ENCODE peak calls at places on chromosomes 5 and 9, in nine cellular contexts. U, P, I, T, K, V, B, F and N are unnamed samples.

GRCh38 chr5:177382423-177383029 is 1.7 kb upstream of the SLC34A1 start:
- DNase-seq in U (no peak), P (no peak), I (peak; percentile 39), T (no peak), K (no peak), V (no peak), B (no peak), F (peak; percentile 11), N (no peak)

GRCh38 chr5:6734243-6734695 is 21.0 kb downstream of the TENT4A start:
- DNase-seq in U (no peak), P (no peak), I (no peak), T (no peak), K (no peak), V (peak; percentile 86), B (no peak), F (peak; percentile 55), N (no peak)

GRCh38 chr5:40736103-40736875 is 19.5 kb downstream of the TTC33 start:
- DNase-seq in U (peak; percentile 57), P (peak; percentile 20), I (peak; percentile 52), T (no peak), K (no peak), V (no peak), B (peak; percentile 54), F (peak; percentile 83), N (no peak)

GRCh38 chr5:138349842-138350635 is 2.4 kb upstream of the KDM3B start:
- DNase-seq in U (no peak), P (no peak), I (no peak), T (no peak), K (no peak), V (no peak), B (no peak), F (peak; percentile 14), N (no peak)

GRCh38 chr9:477146-477545 is 262.5 kb downstream of the DOCK8 start:
- DNase-seq in U (no peak), P (no peak), I (no peak), T (no peak), K (no peak), V (no peak), B (no peak), F (no peak), N (no peak)

GRCh38 chr5:159911349-159911748 is 4.9 kb upstream of the ADRA1B start:
- DNase-seq in U (no peak), P (no peak), I (peak; percentile 39), T (peak; percentile 11), K (no peak), V (no peak), B (no peak), F (no peak), N (no peak)

GRCh38 chr5:128441923-128442322 is 96.1 kb downstream of the FBN2 start:
- DNase-seq in U (no peak), P (no peak), I (no peak), T (no peak), K (no peak), V (no peak), B (no peak), F (no peak), N (no peak)

GRCh38 chr5:54095969-54096368 is 214.4 kb downstream of the ARL15 start:
- DNase-seq in U (no peak), P (no peak), I (no peak), T (no peak), K (no peak), V (no peak), B (no peak), F (no peak), N (no peak)

GRCh38 chr9:86868611-86869010 is 78.7 kb downstream of the GAS1 start:
- DNase-seq in U (no peak), P (no peak), I (no peak), T (no peak), K (no peak), V (no peak), B (no peak), F (no peak), N (no peak)

GRCh38 chr9:92001244-92001643 is 51.2 kb upstream of the ROR2 start:
- DNase-seq in U (no peak), P (no peak), I (no peak), T (no peak), K (no peak), V (no peak), B (peak; percentile 59), F (no peak), N (no peak)

GRCh38 chr5:139903450-139903804 is 107.8 kb downstream of the PSD2 start:
- DNase-seq in U (no peak), P (no peak), I (no peak), T (no peak), K (no peak), V (no peak), B (no peak), F (no peak), N (no peak)

GRCh38 chr9:21968331-21969010 is 25.7 kb downstream of the CDKN2A start:
- DNase-seq in U (no peak), P (peak; percentile 51), I (peak; percentile 53), T (peak; percentile 61), K (no peak), V (peak; percentile 50), B (no peak), F (peak; percentile 33), N (no peak)

GRCh38 chr9:34575775-34576592 is 13.5 kb downstream of the CNTFR start:
- DNase-seq in U (no peak), P (no peak), I (no peak), T (no peak), K (no peak), V (no peak), B (no peak), F (no peak), N (no peak)

GRCh38 chr5:120936652-120937051 is 472.6 kb downstream of the PRR16 start:
- DNase-seq in U (no peak), P (no peak), I (no peak), T (no peak), K (no peak), V (peak; percentile 45), B (no peak), F (no peak), N (no peak)

GRCh38 chr5:125215593-125215992 is 469.2 kb upstream of the ZNF608 start:
- DNase-seq in U (no peak), P (no peak), I (no peak), T (no peak), K (no peak), V (no peak), B (no peak), F (no peak), N (no peak)

DNA sequence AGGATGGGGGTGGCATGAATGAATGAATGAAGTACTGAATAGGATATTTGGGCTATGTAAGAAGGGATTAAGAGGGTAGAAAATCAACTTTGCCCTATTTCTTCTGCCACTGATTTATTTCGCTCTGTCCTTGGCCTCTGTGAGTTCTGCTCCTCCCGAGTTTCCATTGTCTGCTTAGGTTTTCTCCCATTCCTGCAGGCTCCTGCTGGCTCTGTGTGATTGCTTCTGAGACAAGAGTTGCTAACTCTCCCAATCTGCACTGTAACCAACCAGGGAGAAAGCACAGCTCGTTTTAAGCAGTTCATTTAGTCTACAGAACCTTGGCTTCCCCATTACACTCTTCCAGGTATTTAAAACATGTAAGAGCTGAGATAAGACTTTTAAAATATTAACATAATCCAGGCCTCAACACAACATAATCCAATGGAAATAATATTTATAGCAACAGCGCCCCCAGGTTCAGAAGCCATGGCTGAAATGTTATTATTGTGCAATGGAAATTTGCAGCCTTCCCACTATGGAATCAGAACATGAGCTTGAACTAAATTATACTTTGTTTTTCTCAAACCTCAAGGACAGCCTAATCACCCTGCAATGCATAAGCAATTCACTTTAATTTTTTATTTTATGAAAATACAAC is 203.5 kb downstream of the ERCC6L2 start:
- DNase-seq in U (no peak), P (no peak), I (no peak), T (no peak), K (no peak), V (no peak), B (no peak), F (no peak), N (no peak)
- TF ChIP-seq CTCF in U (peak; percentile 29), P (no peak), I (no peak), T (no peak), K (peak; percentile 4), V (no peak), B (no peak), F (no peak), N (no peak)

DNA sequence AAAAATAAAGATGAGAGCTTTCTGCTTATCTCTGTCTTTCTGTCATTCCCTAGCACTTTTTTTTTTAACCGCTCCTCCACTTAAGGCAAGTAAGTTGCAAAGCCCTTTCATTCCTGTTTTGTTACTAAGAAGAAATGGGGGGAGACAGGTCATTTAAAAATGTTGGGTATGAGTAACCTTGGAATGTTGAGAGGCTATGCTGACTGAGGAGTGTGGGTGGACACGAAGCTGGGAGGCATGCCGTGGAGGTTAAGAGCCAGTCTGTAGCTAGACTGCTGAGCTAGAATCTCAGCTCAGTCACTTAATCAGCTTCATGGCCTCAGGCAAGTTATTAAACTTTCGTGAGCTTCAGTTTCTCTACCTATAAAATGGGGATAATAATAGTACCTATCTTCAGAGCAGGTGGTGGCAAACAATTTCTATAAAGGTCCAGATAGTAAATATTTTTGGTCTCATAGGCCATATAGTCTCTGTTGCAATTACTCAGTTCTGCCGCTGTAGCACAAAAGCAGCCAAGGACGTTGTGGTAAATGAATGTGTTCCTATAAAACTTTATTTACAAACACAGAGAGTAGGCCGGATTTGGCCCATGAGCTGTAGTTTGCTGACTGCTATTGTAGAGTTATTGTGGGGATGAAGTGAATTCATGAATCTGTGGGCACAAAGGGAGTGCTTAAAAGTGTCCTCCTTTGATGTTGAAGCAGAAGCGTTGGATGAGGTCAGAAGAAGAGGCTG is 220.0 kb downstream of the GABBR2 start:
- DNase-seq in U (peak; percentile 90), P (no peak), I (peak; percentile 24), T (no peak), K (peak; percentile 85), V (no peak), B (peak; percentile 95), F (peak; percentile 93), N (no peak)
- TF ChIP-seq CTCF in U (no peak), P (no peak), I (peak; percentile 4), T (no peak), K (peak; percentile 14), V (no peak), B (no peak), F (peak; percentile 21), N (no peak)

GRCh38 chr5:84274585-84275468 is 109.9 kb downstream of the EDIL3 start:
- DNase-seq in U (peak; percentile 40), P (peak; percentile 45), I (peak; percentile 48), T (peak; percentile 47), K (no peak), V (no peak), B (no peak), F (peak; percentile 65), N (no peak)
- TF ChIP-seq CTCF in U (peak; percentile 59), P (peak; percentile 81), I (peak; percentile 55), T (peak; percentile 65), K (peak; percentile 63), V (peak; percentile 12), B (peak; percentile 29), F (peak; percentile 57), N (no peak)

DNA sequence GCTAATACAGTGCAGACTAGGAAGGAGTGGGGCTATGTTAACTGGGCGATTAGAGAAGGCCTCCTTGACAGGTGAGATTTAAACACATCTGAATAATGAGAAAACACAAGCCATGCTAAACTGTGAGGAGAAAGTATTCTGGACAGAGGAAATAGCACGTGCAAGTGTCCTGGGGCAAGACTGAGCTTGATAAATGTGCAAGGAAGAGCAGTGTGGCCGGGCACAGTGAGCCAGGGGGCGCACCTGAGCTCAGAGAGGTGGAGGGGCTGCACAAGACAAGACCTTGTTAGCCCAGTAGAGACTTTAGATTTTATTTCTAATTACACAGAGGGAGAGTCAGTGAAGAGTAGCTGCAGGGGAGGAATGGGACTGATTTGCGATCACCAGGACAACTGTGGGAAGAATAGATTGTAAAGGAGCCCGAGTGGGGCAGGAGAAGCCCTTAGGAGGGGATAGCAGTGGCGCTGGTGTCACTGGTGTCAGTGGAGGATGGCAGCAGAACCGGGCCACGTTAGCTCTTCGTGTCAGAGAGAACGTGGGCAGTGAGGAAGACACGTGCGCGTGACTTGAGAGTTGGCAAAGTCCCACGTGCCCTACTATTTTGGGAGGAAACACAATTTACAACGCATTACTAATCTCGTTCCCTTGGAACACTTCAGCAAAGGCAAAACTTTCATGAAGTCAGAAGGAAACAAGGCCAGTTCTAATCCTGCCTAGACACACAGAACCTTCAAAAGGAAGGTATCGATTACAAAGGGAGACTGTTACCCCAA is 17.9 kb upstream of the C5orf47 start:
- DNase-seq in U (no peak), P (no peak), I (no peak), T (no peak), K (no peak), V (no peak), B (no peak), F (no peak), N (no peak)
- TF ChIP-seq CTCF in U (peak; percentile 30), P (no peak), I (no peak), T (no peak), K (no peak), V (no peak), B (no peak), F (no peak), N (no peak)